ENCODE peak calls at places on chromosomes 12 and 14, in eight cellular contexts. One of them, this sample, is unnamed.

GRCh38 chr12:121806556-121807308 is 2.9 kb downstream of the SETD1B start:
- DNase-seq in iPS-NIHi11: no peak
- DNase-seq in Panc1: no peak
- DNase-seq in D341Med: peak
- DNase-seq in heart left ventricle: peak
- DNase-seq in NCI-H2081 treated with DMSO at 0.1 percent for 48 hours: no peak
- DNase-seq in Right ventricle myocardium inferior: no peak
- DNase-seq in WTC11: no peak
- DNase-seq in this sample: peak

GRCh38 chr14:104851896-104852663 is 13.0 kb upstream of the CEP170B start:
- DNase-seq in iPS-NIHi11: peak
- DNase-seq in Panc1: no peak
- DNase-seq in D341Med: peak
- DNase-seq in heart left ventricle: no peak
- DNase-seq in NCI-H2081 treated with DMSO at 0.1 percent for 48 hours: no peak
- DNase-seq in Right ventricle myocardium inferior: peak
- DNase-seq in WTC11: no peak
- DNase-seq in this sample: no peak

GRCh38 chr12:72083096-72083825 is 144.6 kb downstream of the TPH2 start:
- DNase-seq in iPS-NIHi11: no peak
- DNase-seq in Panc1: no peak
- DNase-seq in D341Med: no peak
- DNase-seq in heart left ventricle: no peak
- DNase-seq in NCI-H2081 treated with DMSO at 0.1 percent for 48 hours: no peak
- DNase-seq in Right ventricle myocardium inferior: no peak
- DNase-seq in WTC11: no peak
- DNase-seq in this sample: no peak

GRCh38 chr14:72651081-72651480 is 242.8 kb downstream of the DPF3 start:
- DNase-seq in iPS-NIHi11: no peak
- DNase-seq in Panc1: no peak
- DNase-seq in D341Med: no peak
- DNase-seq in heart left ventricle: no peak
- DNase-seq in NCI-H2081 treated with DMSO at 0.1 percent for 48 hours: no peak
- DNase-seq in Right ventricle myocardium inferior: no peak
- DNase-seq in WTC11: no peak
- DNase-seq in this sample: no peak

GRCh38 chr14:101253948-101254347 is 307.3 kb upstream of the DIO3 start:
- DNase-seq in iPS-NIHi11: no peak
- DNase-seq in Panc1: no peak
- DNase-seq in D341Med: no peak
- DNase-seq in heart left ventricle: no peak
- DNase-seq in NCI-H2081 treated with DMSO at 0.1 percent for 48 hours: no peak
- DNase-seq in Right ventricle myocardium inferior: no peak
- DNase-seq in WTC11: no peak
- DNase-seq in this sample: no peak

GRCh38 chr12:112946236-112947000 is 8.1 kb downstream of the OAS3 start:
- DNase-seq in iPS-NIHi11: no peak
- DNase-seq in Panc1: no peak
- DNase-seq in D341Med: no peak
- DNase-seq in heart left ventricle: no peak
- DNase-seq in NCI-H2081 treated with DMSO at 0.1 percent for 48 hours: no peak
- DNase-seq in Right ventricle myocardium inferior: no peak
- DNase-seq in WTC11: no peak
- DNase-seq in this sample: no peak

GRCh38 chr14:50303744-50304471 is 8.1 kb downstream of the L2HGDH start:
- DNase-seq in iPS-NIHi11: peak
- DNase-seq in Panc1: no peak
- DNase-seq in D341Med: no peak
- DNase-seq in heart left ventricle: no peak
- DNase-seq in NCI-H2081 treated with DMSO at 0.1 percent for 48 hours: no peak
- DNase-seq in Right ventricle myocardium inferior: no peak
- DNase-seq in WTC11: no peak
- DNase-seq in this sample: no peak

GRCh38 chr14:21023817-21024667 is 819 bp downstream of the NDRG2 start:
- DNase-seq in iPS-NIHi11: no peak
- DNase-seq in Panc1: no peak
- DNase-seq in D341Med: peak
- DNase-seq in heart left ventricle: no peak
- DNase-seq in NCI-H2081 treated with DMSO at 0.1 percent for 48 hours: no peak
- DNase-seq in Right ventricle myocardium inferior: no peak
- DNase-seq in WTC11: peak
- DNase-seq in this sample: no peak

GRCh38 chr14:101476931-101477553 is 84.3 kb upstream of the DIO3 start:
- DNase-seq in iPS-NIHi11: peak
- DNase-seq in Panc1: peak
- DNase-seq in D341Med: no peak
- DNase-seq in heart left ventricle: no peak
- DNase-seq in NCI-H2081 treated with DMSO at 0.1 percent for 48 hours: no peak
- DNase-seq in Right ventricle myocardium inferior: peak
- DNase-seq in WTC11: peak
- DNase-seq in this sample: peak

This sample was measured in NCI-H2227 treated with DMSO at 0.1 percent for 48 hours.